ENCODE peak calls at places on chromosomes 13 and 19, in ten cellular contexts. O is AG08395; A is stimulated activated CD4-positive, alpha-beta T cell treated with anti-CD3 and anti-CD28 coated beads, Interleukin-2, amount 100 ng/mL, for 48 hours; Z is fibroblast of lung; B is CD4-positive, alpha-beta T cell; S is upper lobe of right lung; G is stimulated activated CD8-positive, alpha-beta memory T cell treated with anti-CD3 and anti-CD28 coated beads, Interleukin-4, amount 100 ng/mL, for 4 hours; Q is lower leg skin; L is GM04504; E is adrenal gland. I is an unnamed sample.

GRCh38 chr19:51807111-51807701 is 12.2 kb downstream of the FPR3 start:
- DNase-seq in O (peak), L (no peak), Q (no peak), A (no peak), E (peak), S (no peak), Z (no peak), G (no peak), B (no peak), I (no peak)

GRCh38 chr13:97005631-97006262 is 11.5 kb upstream of the OXGR1 start:
- DNase-seq in A (no peak), L (no peak), B (no peak), O (peak), Z (peak), E (no peak), G (no peak), S (no peak), Q (no peak), I (no peak)

GRCh38 chr19:29781582-29782580 is 29.9 kb upstream of the CCNE1 start:
- DNase-seq in S (no peak), O (no peak), G (no peak), L (no peak), Q (no peak), B (no peak), Z (no peak), E (no peak), A (no peak), I (no peak)

GRCh38 chr13:77176350-77176749 is 149.4 kb upstream of the FBXL3 start:
- DNase-seq in G (no peak), O (no peak), E (no peak), S (no peak), Z (peak), Q (no peak), A (no peak), L (no peak), B (no peak), I (no peak)

GRCh38 chr19:29524912-29525870 is 603 bp upstream of the VSTM2B start:
- DNase-seq in S (peak), A (no peak), B (no peak), E (no peak), G (no peak), Q (no peak), Z (no peak), L (no peak), O (no peak), I (no peak)

GRCh38 chr19:40165362-40165937 is 25.8 kb upstream of the MAP3K10 start:
- DNase-seq in O (peak), Z (peak), Q (peak), L (peak), E (peak), A (peak), G (peak), S (peak), B (peak), I (peak)

GRCh38 chr19:38735257-38735686 is 9.0 kb downstream of the CAPN12 start:
- DNase-seq in B (no peak), A (no peak), Q (peak), E (peak), Z (no peak), L (no peak), O (no peak), S (peak), G (no peak), I (no peak)

GRCh38 chr19:23974941-23975340 is 60.3 kb downstream of the ZNF726 start:
- DNase-seq in E (no peak), L (no peak), G (no peak), B (no peak), O (no peak), S (no peak), Q (no peak), Z (no peak), A (no peak), I (no peak)

GRCh38 chr19:16301999-16302694 is 22.5 kb upstream of the KLF2 start:
- DNase-seq in B (no peak), L (no peak), S (no peak), Q (no peak), Z (peak), O (peak), A (no peak), E (peak), G (no peak), I (no peak)

GRCh38 chr19:2982983-2983350 is 5.6 kb downstream of the TLE6 start:
- DNase-seq in E (peak), G (no peak), L (peak), S (peak), O (peak), A (no peak), B (no peak), Q (peak), Z (peak), I (no peak)

GRCh38 chr13:99558570-99559180 is 57.4 kb downstream of the TM9SF2 start:
- DNase-seq in O (no peak), A (no peak), G (no peak), Z (peak), Q (no peak), B (no peak), E (no peak), S (no peak), L (no peak), I (no peak)

I was measured in Kasumi-1.